ENCODE peak calls at places on chromosomes 5 and 9, in ten cellular contexts. K, Z, M, B, D, L, T, V, I and W are unnamed samples.
A peak's percentile ranks its signal among the peaks of the same experiment; 100 is the strongest.

GRCh38 chr9:128933731-128934130 is 12.9 kb downstream of the PHYHD1 start:
- DNase-seq in K (no peak), Z (no peak), M (no peak), B (no peak), D (no peak), L (no peak), T (no peak), V (no peak), I (peak; percentile 53), W (no peak)

GRCh38 chr9:76472925-76473324 is 13.9 kb downstream of the GCNT1 start:
- DNase-seq in K (peak; percentile 25), Z (peak; percentile 30), M (no peak), B (peak; percentile 16), D (peak; percentile 33), L (no peak), T (peak; percentile 79), V (no peak), I (no peak), W (peak; percentile 33)

GRCh38 chr5:148469446-148470062 is 85.8 kb downstream of the FBXO38 start:
- DNase-seq in K (peak; percentile 83), Z (no peak), M (peak; percentile 52), B (peak; percentile 77), D (peak; percentile 66), L (no peak), T (no peak), V (no peak), I (peak; percentile 79), W (no peak)

GRCh38 chr5:142674438-142675210 is 11.3 kb downstream of the FGF1 start:
- DNase-seq in K (peak; percentile 91), Z (no peak), M (peak; percentile 89), B (peak; percentile 89), D (no peak), L (no peak), T (no peak), V (peak; percentile 40), I (no peak), W (peak; percentile 60)

GRCh38 chr5:1654786-1655495 is 131.2 kb upstream of the LPCAT1 start:
- DNase-seq in K (no peak), Z (no peak), M (no peak), B (no peak), D (no peak), L (no peak), T (peak; percentile 12), V (no peak), I (peak; percentile 61), W (no peak)

GRCh38 chr5:41406944-41407343 is 103.5 kb downstream of the PLCXD3 start:
- DNase-seq in K (no peak), Z (no peak), M (no peak), B (no peak), D (no peak), L (no peak), T (no peak), V (no peak), I (no peak), W (no peak)

GRCh38 chr5:10724799-10725507 is 36.1 kb downstream of the DAP start:
- DNase-seq in K (peak; percentile 93), Z (peak; percentile 11), M (peak; percentile 88), B (peak; percentile 92), D (no peak), L (no peak), T (no peak), V (no peak), I (peak; percentile 83), W (peak; percentile 76)

GRCh38 chr9:130849356-130849755 is 14.3 kb downstream of the ABL1 start:
- DNase-seq in K (no peak), Z (no peak), M (no peak), B (no peak), D (no peak), L (no peak), T (no peak), V (no peak), I (no peak), W (no peak)

GRCh38 chr9:112503170-112503569 is 16.5 kb downstream of the KIAA1958 start:
- DNase-seq in K (no peak), Z (peak; percentile 12), M (no peak), B (no peak), D (no peak), L (no peak), T (no peak), V (no peak), I (no peak), W (no peak)

GRCh38 chr5:134380367-134380766 is 9.0 kb downstream of the UBE2B start:
- DNase-seq in K (no peak), Z (no peak), M (no peak), B (no peak), D (no peak), L (no peak), T (no peak), V (no peak), I (no peak), W (no peak)

GRCh38 chr5:179138568-179138925 is 78.4 kb downstream of the ZNF354C start:
- DNase-seq in K (no peak), Z (no peak), M (no peak), B (no peak), D (no peak), L (no peak), T (no peak), V (no peak), I (no peak), W (no peak)

GRCh38 chr9:81318571-81318970 is 370.8 kb downstream of the TLE1 start:
- DNase-seq in K (peak; percentile 78), Z (no peak), M (peak; percentile 46), B (peak; percentile 72), D (no peak), L (no peak), T (no peak), V (no peak), I (no peak), W (peak; percentile 21)

GRCh38 chr5:8070138-8070537 is 201.2 kb downstream of the MTRR start:
- DNase-seq in K (no peak), Z (no peak), M (no peak), B (no peak), D (no peak), L (no peak), T (no peak), V (no peak), I (no peak), W (no peak)

GRCh38 chr9:3929345-3930150 is 370.3 kb downstream of the GLIS3 start:
- DNase-seq in K (no peak), Z (no peak), M (no peak), B (no peak), D (no peak), L (no peak), T (no peak), V (no peak), I (no peak), W (no peak)

GRCh38 chr9:3571500-3571899 is 45.7 kb upstream of the RFX3 start:
- DNase-seq in K (no peak), Z (no peak), M (no peak), B (no peak), D (no peak), L (no peak), T (no peak), V (no peak), I (no peak), W (no peak)

GRCh38 chr5:173764321-173765029 is 123.7 kb upstream of the CPEB4 start:
- DNase-seq in K (peak; percentile 96), Z (peak; percentile 93), M (peak; percentile 98), B (peak; percentile 93), D (peak; percentile 87), L (no peak), T (peak; percentile 55), V (peak; percentile 34), I (peak; percentile 83), W (peak; percentile 92)

GRCh38 chr5:71693828-71694427 is 25.1 kb upstream of the CARTPT start:
- DNase-seq in K (no peak), Z (peak; percentile 15), M (no peak), B (no peak), D (peak; percentile 64), L (no peak), T (no peak), V (peak; percentile 53), I (no peak), W (no peak)

GRCh38 chr9:119252671-119253299 is 116.5 kb downstream of the BRINP1 start:
- DNase-seq in K (no peak), Z (peak; percentile 9), M (no peak), B (no peak), D (peak; percentile 34), L (no peak), T (no peak), V (peak; percentile 47), I (no peak), W (no peak)

GRCh38 chr5:111389390-111390082 is 122.8 kb downstream of the STARD4 start:
- DNase-seq in K (peak; percentile 87), Z (peak; percentile 24), M (peak; percentile 94), B (peak; percentile 81), D (no peak), L (no peak), T (no peak), V (no peak), I (no peak), W (peak; percentile 94)

DNA sequence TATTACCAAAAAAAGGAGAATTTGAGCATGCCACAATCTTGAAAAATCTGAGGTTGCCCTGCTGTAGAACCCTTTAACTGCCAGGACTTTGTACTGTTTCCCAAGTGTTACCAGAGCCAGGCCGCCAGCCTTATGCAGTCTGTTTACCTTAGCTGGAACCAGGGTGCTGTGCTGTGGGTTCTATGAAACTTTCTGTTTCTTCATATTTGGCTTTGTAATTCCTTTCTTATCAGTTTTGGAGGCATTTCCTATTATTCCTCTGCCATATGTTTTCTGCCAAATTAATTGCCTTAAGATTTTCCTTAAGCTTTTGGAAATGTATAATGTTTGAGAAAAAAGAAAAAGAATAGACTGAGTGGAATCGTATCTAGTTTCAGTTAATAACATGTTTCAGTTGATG is 2.1 kb downstream of the S1PR3 start:
- DNase-seq in K (peak; percentile 57), Z (no peak), M (no peak), B (no peak), D (no peak), L (no peak), T (no peak), V (no peak), I (peak; percentile 50), W (no peak)
- H3K27ac ChIP-seq in K (no peak overlapping the region), Z (no peak overlapping the region), M (no peak overlapping the region), B (no peak overlapping the region), D (no peak overlapping the region), L (no peak overlapping the region), T (no peak overlapping the region), V (no peak overlapping the region), I (peak overlapping the region; percentile 63), W (no peak overlapping the region)

GRCh38 chr5:139392678-139393496 is 2.0 kb downstream of the PROB1 start:
- DNase-seq in K (peak; percentile 52), Z (no peak), M (peak; percentile 77), B (no peak), D (peak; percentile 91), L (peak; percentile 70), T (peak; percentile 82), V (peak; percentile 66), I (no peak), W (no peak)
- H3K27ac ChIP-seq in K (no peak overlapping the region), Z (no peak overlapping the region), M (no peak overlapping the region), B (no peak overlapping the region), D (no peak overlapping the region), L (peak overlapping the region; percentile 49), T (peak overlapping the region; percentile 83), V (no peak overlapping the region), I (no peak overlapping the region), W (no peak overlapping the region)

GRCh38 chr9:101026824-101027223 is 1.7 kb upstream of the PLPPR1 start:
- DNase-seq in K (no peak), Z (peak; percentile 11), M (no peak), B (no peak), D (no peak), L (no peak), T (peak; percentile 39), V (peak; percentile 2), I (no peak), W (no peak)
- H3K27ac ChIP-seq in K (no peak overlapping the region), Z (no peak overlapping the region), M (no peak overlapping the region), B (no peak overlapping the region), D (no peak overlapping the region), L (no peak overlapping the region), T (no peak overlapping the region), V (no peak overlapping the region), I (no peak overlapping the region), W (no peak overlapping the region)

GRCh38 chr5:112738180-112738560 is 485 bp downstream of the APC start:
- DNase-seq in K (peak; percentile 9), Z (no peak), M (peak; percentile 57), B (no peak), D (peak; percentile 57), L (no peak), T (no peak), V (no peak), I (no peak), W (no peak)
- H3K27ac ChIP-seq in K (peak overlapping the region; percentile 90), Z (peak overlapping the region; percentile 25), M (peak overlapping the region; percentile 75), B (peak overlapping the region; percentile 80), D (no peak overlapping the region), L (no peak overlapping the region), T (no peak overlapping the region), V (no peak overlapping the region), I (peak overlapping the region; percentile 85), W (peak overlapping the region; percentile 60)